ENCODE peak calls at places on chromosomes 16 and 17, in five cellular contexts. C is A549, Q is cardiac fibroblast, G is sigmoid colon, O is T-helper 9 cell. H is an unnamed sample.

GRCh38 chr17:48228720-48229119 is 121.2 kb downstream of the SNX11 start:
- DNase-seq in C (no peak), Q (no peak), G (no peak), O (no peak), H (no peak)

GRCh38 chr16:3458278-3458851 is 14.9 kb downstream of the NAA60 start:
- DNase-seq in C (no peak), Q (peak), G (no peak), O (no peak), H (no peak)

GRCh38 chr16:31874354-31875111 is 926 bp downstream of the ZNF267 start:
- DNase-seq in C (peak), Q (peak), G (no peak), O (no peak), H (no peak)

GRCh38 chr16:51474414-51475091 is 323.5 kb upstream of the SALL1 start:
- DNase-seq in C (no peak), Q (no peak), G (no peak), O (no peak), H (no peak)

GRCh38 chr16:78567713-78568112 is 468.3 kb downstream of the WWOX start:
- DNase-seq in C (no peak), Q (no peak), G (no peak), O (no peak), H (no peak)

GRCh38 chr16:12398029-12398735 is 405.5 kb downstream of the CPPED1 start:
- DNase-seq in C (no peak), Q (no peak), G (no peak), O (no peak), H (no peak)

GRCh38 chr17:2545393-2545792 is 33.7 kb upstream of the METTL16 start:
- DNase-seq in C (no peak), Q (no peak), G (no peak), O (no peak), H (no peak)

GRCh38 chr17:19659366-19660177 is 11.0 kb downstream of the ALDH3A2 start:
- DNase-seq in C (no peak), Q (no peak), G (no peak), O (no peak), H (no peak)

GRCh38 chr17:2202302-2202995 is 101.1 kb downstream of the SMG6 start:
- DNase-seq in C (no peak), Q (no peak), G (no peak), O (no peak), H (no peak)

GRCh38 chr17:42407289-42407836 is 15.7 kb downstream of the CAVIN1 start:
- DNase-seq in C (peak), Q (peak), G (peak), O (peak), H (peak)

GRCh38 chr17:37220609-37220953 is 155.2 kb upstream of the C17orf78 start:
- DNase-seq in C (no peak), Q (peak), G (no peak), O (no peak), H (peak)

GRCh38 chr17:4898927-4899326 is 409 bp upstream of the C17orf107 start:
- DNase-seq in C (no peak), Q (no peak), G (no peak), O (no peak), H (no peak)

GRCh38 chr16:86405319-86405718 is 105.0 kb upstream of the FOXF1 start:
- DNase-seq in C (no peak), Q (no peak), G (no peak), O (no peak), H (no peak)

GRCh38 chr17:36823850-36824677 is 113.2 kb upstream of the LHX1 start:
- DNase-seq in C (no peak), Q (no peak), G (no peak), O (no peak), H (no peak)

GRCh38 chr16:82880361-82880760 is 253.6 kb downstream of the CDH13 start:
- DNase-seq in C (no peak), Q (no peak), G (no peak), O (no peak), H (no peak)

GRCh38 chr16:69860233-69861231 is 90.6 kb upstream of the CLEC18A start:
- DNase-seq in C (no peak), Q (no peak), G (no peak), O (no peak), H (no peak)

GRCh38 chr16:69930117-69930776 is 20.9 kb upstream of the CLEC18A start:
- DNase-seq in C (peak), Q (peak), G (no peak), O (peak), H (no peak)

GRCh38 chr16:3256146-3256875 is at the start of gene MEFV:
- DNase-seq in C (no peak), Q (peak), G (no peak), O (no peak), H (no peak)

GRCh38 chr16:79597775-79598174 is 2.8 kb downstream of the MAF start:
- DNase-seq in C (no peak), Q (no peak), G (no peak), O (no peak), H (no peak)

GRCh38 chr17:49518346-49519078 is 23.4 kb downstream of the NGFR start:
- DNase-seq in C (no peak), Q (no peak), G (no peak), O (no peak), H (no peak)

GRCh38 chr16:3022208-3022696 is 1.5 kb downstream of the HCFC1R1 start:
- DNase-seq in C (peak), Q (peak), G (peak), O (peak), H (peak)

GRCh38 chr17:77865716-77866115 is 92.8 kb upstream of the TNRC6C start:
- DNase-seq in C (no peak), Q (no peak), G (no peak), O (no peak), H (no peak)

GRCh38 chr16:616771-617586 is 13.8 kb upstream of the WFIKKN1 start:
- DNase-seq in C (no peak), Q (no peak), G (peak), O (no peak), H (no peak)

GRCh38 chr17:80850817-80851216 is 140.8 kb upstream of the CHMP6 start:
- DNase-seq in C (no peak), Q (no peak), G (peak), O (no peak), H (no peak)

GRCh38 chr16:11256657-11257130 is 690 bp upstream of the SOCS1 start:
- DNase-seq in C (peak), Q (peak), G (peak), O (peak), H (no peak)

GRCh38 chr16:57694556-57695377 is at the start of gene DRC7:
- DNase-seq in C (peak), Q (peak), G (no peak), O (no peak), H (peak)

GRCh38 chr17:57016764-57017116 is 38.8 kb downstream of the SCPEP1 start:
- DNase-seq in C (no peak), Q (no peak), G (no peak), O (no peak), H (no peak)

GRCh38 chr16:75376475-75376907 is 56.8 kb downstream of the CFDP1 start:
- DNase-seq in C (no peak), Q (no peak), G (no peak), O (no peak), H (no peak)

GRCh38 chr17:32525116-32525515 is 38.3 kb downstream of the CDK5R1 start:
- DNase-seq in C (no peak), Q (peak), G (no peak), O (no peak), H (no peak)

GRCh38 chr17:61324540-61324868 is 75.1 kb upstream of the TBX2 start:
- DNase-seq in C (no peak), Q (peak), G (no peak), O (no peak), H (no peak)

GRCh38 chr17:41462705-41463104 is 4.5 kb downstream of the KRT32 start:
- DNase-seq in C (no peak), Q (no peak), G (no peak), O (no peak), H (no peak)

GRCh38 chr16:48099455-48099854 is 56.3 kb downstream of the ABCC12 start:
- DNase-seq in C (no peak), Q (peak), G (no peak), O (no peak), H (no peak)

GRCh38 chr17:45022655-45023339 is 28.6 kb downstream of the DCAKD start:
- DNase-seq in C (no peak), Q (no peak), G (no peak), O (no peak), H (no peak)

GRCh38 chr16:2532494-2533141 is 1.4 kb upstream of the CEMP1 start:
- DNase-seq in C (no peak), Q (peak), G (peak), O (peak), H (peak)

GRCh38 chr17:67013891-67014290 is 30.5 kb upstream of the CACNG1 start:
- DNase-seq in C (no peak), Q (no peak), G (no peak), O (no peak), H (no peak)

GRCh38 chr16:6382787-6383515 is 949.7 kb upstream of the RBFOX1 start:
- DNase-seq in C (no peak), Q (no peak), G (no peak), O (no peak), H (no peak)

GRCh38 chr17:40475234-40476210 is 25.9 kb downstream of the TNS4 start:
- DNase-seq in C (no peak), Q (no peak), G (no peak), O (no peak), H (no peak)

GRCh38 chr16:78985736-78986605 is 614.6 kb downstream of the MAF start:
- DNase-seq in C (no peak), Q (no peak), G (no peak), O (no peak), H (no peak)

GRCh38 chr16:81786321-81786720 is 7.2 kb downstream of the PLCG2 start:
- DNase-seq in C (no peak), Q (peak), G (no peak), O (no peak), H (no peak)

H was measured in caudate nucleus.